ENCODE peak calls at places on chromosomes 11 and 22, in nine cellular contexts. J is MM.1S; F is astrocyte of the spinal cord; O is body of pancreas; Y is esophagus muscularis mucosa; H is neural crest cell; P is CD4-positive, alpha-beta T cell; G is fibroblast of mammary gland; M is cardiac fibroblast. E is an unnamed sample.

GRCh38 chr11:69299572-69299971 is 5.6 kb downstream of the MYEOV start:
- DNase-seq in J (no peak), F (no peak), O (no peak), Y (no peak), H (no peak), P (no peak), G (no peak), M (no peak), E (no peak)

GRCh38 chr22:46226577-46226976 is 23.5 kb downstream of the CDPF1 start:
- DNase-seq in J (no peak), F (no peak), O (no peak), Y (no peak), H (no peak), P (no peak), G (no peak), M (no peak), E (no peak)

GRCh38 chr11:75275581-75275980 is 35.0 kb downstream of the TPBGL start:
- DNase-seq in J (peak), F (no peak), O (no peak), Y (no peak), H (no peak), P (peak), G (no peak), M (no peak), E (no peak)

GRCh38 chr11:131129474-131129873 is 213.2 kb upstream of the SNX19 start:
- DNase-seq in J (no peak), F (no peak), O (no peak), Y (no peak), H (no peak), P (no peak), G (no peak), M (no peak), E (no peak)

GRCh38 chr11:70495351-70496310 is 97.3 kb downstream of the CTTN start:
- DNase-seq in J (no peak), F (no peak), O (no peak), Y (no peak), H (no peak), P (no peak), G (no peak), M (no peak), E (no peak)

GRCh38 chr11:3052109-3052479 is 5.1 kb downstream of the CARS1 start:
- DNase-seq in J (no peak), F (no peak), O (peak), Y (no peak), H (no peak), P (no peak), G (no peak), M (no peak), E (no peak)

GRCh38 chr11:121478226-121478894 is 25.6 kb upstream of the SORL1-AS1 start:
- DNase-seq in J (no peak), F (no peak), O (peak), Y (no peak), H (no peak), P (no peak), G (no peak), M (no peak), E (no peak)

GRCh38 chr11:2538951-2539735 is 94.3 kb downstream of the KCNQ1 start:
- DNase-seq in J (no peak), F (no peak), O (peak), Y (no peak), H (no peak), P (no peak), G (no peak), M (no peak), E (peak)

GRCh38 chr11:10941429-10941828 is 83.6 kb upstream of the ZBED5 start:
- DNase-seq in J (no peak), F (no peak), O (no peak), Y (no peak), H (no peak), P (no peak), G (no peak), M (peak), E (no peak)

GRCh38 chr11:79119491-79120284 is 321.1 kb downstream of the TENM4 start:
- DNase-seq in J (no peak), F (no peak), O (no peak), Y (peak), H (peak), P (no peak), G (no peak), M (no peak), E (no peak)

GRCh38 chr11:19973136-19973635 is 187.1 kb downstream of the DBX1 start:
- DNase-seq in J (no peak), F (no peak), O (no peak), Y (no peak), H (no peak), P (no peak), G (no peak), M (no peak), E (no peak)

GRCh38 chr11:808427-809286 is 1.1 kb upstream of the RPLP2 start:
- DNase-seq in J (peak), F (no peak), O (no peak), Y (no peak), H (no peak), P (peak), G (peak), M (no peak), E (no peak)

GRCh38 chr11:107508858-107509244 is 51.2 kb upstream of the CWF19L2 start:
- DNase-seq in J (no peak), F (no peak), O (no peak), Y (no peak), H (no peak), P (no peak), G (no peak), M (no peak), E (no peak)

GRCh38 chr11:11513438-11513837 is 108.4 kb downstream of the GALNT18 start:
- DNase-seq in J (no peak), F (no peak), O (no peak), Y (no peak), H (no peak), P (no peak), G (peak), M (no peak), E (no peak)

GRCh38 chr11:66317766-66318575 is 1.1 kb upstream of the CD248 start:
- DNase-seq in J (no peak), F (peak), O (peak), Y (no peak), H (no peak), P (peak), G (peak), M (peak), E (no peak)

GRCh38 chr11:63829823-63830489 is 9.0 kb upstream of the MARK2 start:
- DNase-seq in J (no peak), F (peak), O (no peak), Y (no peak), H (peak), P (no peak), G (peak), M (peak), E (no peak)

GRCh38 chr11:31598454-31598853 is 88.9 kb downstream of the ELP4 start:
- DNase-seq in J (no peak), F (no peak), O (no peak), Y (no peak), H (no peak), P (no peak), G (no peak), M (no peak), E (no peak)

GRCh38 chr11:91005458-91005857 is 782.6 kb upstream of the CHORDC1 start:
- DNase-seq in J (no peak), F (no peak), O (no peak), Y (no peak), H (no peak), P (no peak), G (no peak), M (no peak), E (no peak)

GRCh38 chr22:32823024-32823730 is 21.7 kb downstream of the TIMP3 start:
- DNase-seq in J (no peak), F (peak), O (peak), Y (no peak), H (peak), P (no peak), G (peak), M (peak), E (no peak)
- TF ChIP-seq CTCF in J (peak), F (peak), O (peak), Y (peak), H (peak), P (no peak), G (peak), M (peak), E (peak)

GRCh38 chr11:73306069-73306468 is 2.0 kb upstream of the ARHGEF17 start:
- DNase-seq in J (no peak), F (no peak), O (no peak), Y (no peak), H (no peak), P (no peak), G (no peak), M (no peak), E (no peak)
- TF ChIP-seq CTCF in J (no peak), F (peak), O (no peak), Y (no peak), H (no peak), P (no peak), G (no peak), M (no peak), E (no peak)

DNA sequence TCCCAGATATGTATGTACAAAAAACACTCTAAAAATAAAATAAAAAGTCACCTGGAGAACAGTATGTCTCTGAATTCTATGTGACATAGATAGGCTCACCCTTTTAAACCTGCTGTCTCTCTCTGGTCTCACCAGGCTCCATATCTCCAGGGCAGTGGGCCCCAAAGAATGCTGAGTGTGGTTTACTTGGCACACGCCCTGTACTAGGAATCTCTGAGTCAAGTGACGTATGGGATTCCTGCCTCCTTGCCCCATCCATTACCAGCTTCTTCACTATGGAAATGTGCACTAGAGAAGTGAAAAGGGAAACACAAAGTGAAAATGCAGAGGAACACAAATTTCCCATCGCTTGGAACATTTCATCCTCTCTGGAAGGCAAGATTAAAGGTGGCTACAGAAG is 722.2 kb upstream of the TENM4 start:
- DNase-seq in J (no peak), F (peak), O (no peak), Y (no peak), H (no peak), P (no peak), G (no peak), M (peak), E (no peak)
- TF ChIP-seq CTCF in J (no peak), F (no peak), O (no peak), Y (no peak), H (no peak), P (no peak), G (no peak), M (no peak), E (no peak)

GRCh38 chr11:13963169-13963948 is 836 bp downstream of the SPON1 start:
- DNase-seq in J (no peak), F (no peak), O (no peak), Y (no peak), H (peak), P (peak), G (no peak), M (peak), E (peak)
- TF ChIP-seq CTCF in J (no peak), F (no peak), O (no peak), Y (peak), H (no peak), P (peak), G (no peak), M (no peak), E (no peak)

GRCh38 chr11:60594998-60595637 is 79.9 kb downstream of the MS4A13 start:
- DNase-seq in J (no peak), F (no peak), O (peak), Y (no peak), H (no peak), P (no peak), G (no peak), M (no peak), E (no peak)

GRCh38 chr11:60589611-60590010 is 74.4 kb downstream of the MS4A13 start:
- DNase-seq in J (no peak), F (no peak), O (no peak), Y (no peak), H (no peak), P (no peak), G (no peak), M (no peak), E (no peak)
- TF ChIP-seq CTCF in J (no peak), F (no peak), O (no peak), Y (no peak), H (peak), P (no peak), G (no peak), M (no peak), E (no peak)

DNA sequence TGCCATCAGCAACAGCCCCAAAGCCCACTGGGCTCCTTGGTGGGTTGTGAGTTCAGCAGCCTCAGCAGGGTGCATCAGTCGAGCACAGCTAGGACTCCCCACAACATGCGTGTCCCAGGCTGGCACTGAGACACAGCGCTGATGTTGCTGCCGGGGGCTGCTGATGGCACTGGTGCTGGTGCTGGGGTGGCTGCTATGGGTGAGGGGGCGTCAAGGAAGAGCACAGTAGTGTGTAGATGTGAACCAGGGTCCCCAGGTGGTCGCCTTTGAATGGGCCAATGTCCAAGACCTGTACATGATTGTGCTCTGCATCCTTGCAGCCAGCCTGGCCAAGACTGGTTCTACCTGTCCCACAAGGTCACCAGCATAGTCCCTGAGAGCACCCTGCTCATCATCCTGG is 121.3 kb upstream of the SERPIND1 start:
- DNase-seq in J (no peak), F (no peak), O (no peak), Y (peak), H (no peak), P (no peak), G (no peak), M (no peak), E (no peak)
- TF ChIP-seq CTCF in J (no peak), F (no peak), O (no peak), Y (no peak), H (no peak), P (no peak), G (no peak), M (no peak), E (no peak)

GRCh38 chr11:59097113-59097708 is 9.8 kb upstream of the FAM111B start:
- DNase-seq in J (peak), F (peak), O (peak), Y (no peak), H (peak), P (peak), G (peak), M (peak), E (no peak)
- TF ChIP-seq CTCF in J (peak), F (peak), O (peak), Y (peak), H (peak), P (peak), G (peak), M (peak), E (peak)

DNA sequence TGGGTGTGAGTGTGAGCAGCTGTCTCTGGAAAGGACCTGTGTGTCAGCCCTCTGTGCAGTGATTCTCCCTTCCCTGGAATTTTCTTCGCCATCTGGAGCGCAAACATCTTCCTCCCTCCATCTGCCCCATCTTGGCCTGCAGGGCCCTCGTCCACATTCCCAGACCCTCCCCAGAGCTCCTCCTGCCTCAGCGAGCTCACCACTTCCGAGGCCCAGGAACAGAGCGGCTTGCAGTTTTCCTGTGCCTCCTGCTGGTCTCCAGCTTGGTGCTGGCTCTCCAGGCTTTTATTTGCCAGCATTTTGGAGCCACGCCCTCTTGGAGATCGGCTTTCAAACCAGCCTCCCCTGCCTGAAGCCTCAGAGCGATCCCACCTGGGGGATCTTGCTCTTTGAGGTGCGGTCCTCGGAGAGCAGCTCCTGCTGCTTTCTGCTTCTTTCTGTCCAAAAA is at the start of gene GPHA2:
- DNase-seq in J (no peak), F (peak), O (peak), Y (no peak), H (no peak), P (no peak), G (peak), M (peak), E (no peak)
- TF ChIP-seq CTCF in J (no peak), F (peak), O (no peak), Y (no peak), H (no peak), P (no peak), G (no peak), M (no peak), E (no peak)

GRCh38 chr11:35163707-35164496 is 24.9 kb downstream of the CD44 start:
- DNase-seq in J (peak), F (no peak), O (no peak), Y (no peak), H (no peak), P (no peak), G (no peak), M (no peak), E (no peak)
- TF ChIP-seq CTCF in J (peak), F (peak), O (no peak), Y (peak), H (peak), P (peak), G (peak), M (peak), E (no peak)

DNA sequence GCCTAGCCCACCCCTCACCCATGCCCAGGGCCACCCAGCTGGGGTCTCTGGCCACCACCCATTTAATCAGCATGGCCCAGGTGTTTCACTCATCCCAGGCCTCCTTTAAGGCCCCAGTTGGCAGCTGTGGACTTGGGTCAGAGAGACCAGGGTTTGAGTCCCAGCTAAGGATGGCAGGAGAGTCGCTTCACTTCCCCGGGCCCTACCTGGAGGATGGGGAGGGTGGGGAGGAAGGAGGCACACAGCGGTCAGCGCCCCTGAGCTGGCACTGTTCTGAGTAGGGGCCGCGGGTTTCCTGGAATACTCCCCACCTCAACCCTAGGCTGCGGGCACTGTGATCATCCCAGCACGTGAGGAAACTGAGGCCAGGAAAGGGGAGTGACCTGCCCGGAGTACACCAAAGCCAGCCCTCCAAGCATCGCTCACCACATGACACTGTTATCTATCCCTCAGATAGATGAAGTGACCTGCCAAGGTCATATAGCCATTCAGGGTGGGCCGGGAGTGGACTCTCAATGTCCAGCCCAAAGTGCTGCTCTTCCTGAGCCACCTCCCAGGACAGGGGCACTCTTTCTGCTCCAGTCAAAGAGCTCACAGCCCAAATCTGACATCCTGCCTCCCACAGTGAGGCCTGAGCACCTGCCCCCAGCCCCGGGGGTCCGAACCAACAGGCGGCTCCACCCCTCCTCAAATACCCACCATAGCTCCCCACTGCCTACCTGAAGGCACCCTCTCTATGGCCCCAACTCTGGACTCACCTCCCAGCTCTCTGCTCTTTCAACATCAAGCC is 3.4 kb upstream of the ATP5MGL start:
- DNase-seq in J (no peak), F (no peak), O (no peak), Y (no peak), H (no peak), P (no peak), G (no peak), M (no peak), E (no peak)
- TF ChIP-seq CTCF in J (no peak), F (no peak), O (no peak), Y (no peak), H (no peak), P (no peak), G (no peak), M (no peak), E (no peak)

E was measured in mesothelial cell of epicardium.